ENCODE peak calls at places on chromosomes 4 and X, in five cellular contexts. One of them, this sample, is unnamed.

GRCh38 chr4:22500128-22500611 is 15.7 kb downstream of the ADGRA3 start:
- DNase-seq in pulmonary artery endothelial cell: no peak
- DNase-seq in SK-N-SH: no peak
- DNase-seq in OCI-M1: no peak
- DNase-seq in sciatic nerve: no peak
- DNase-seq in this sample: no peak

GRCh38 chr4:53281438-53281837 is 84.4 kb downstream of the SCFD2 start:
- DNase-seq in pulmonary artery endothelial cell: no peak
- DNase-seq in SK-N-SH: no peak
- DNase-seq in OCI-M1: no peak
- DNase-seq in sciatic nerve: no peak
- DNase-seq in this sample: no peak

GRCh38 chr4:76539979-76540378 is 105.0 kb downstream of the SHROOM3 start:
- DNase-seq in pulmonary artery endothelial cell: no peak
- DNase-seq in SK-N-SH: no peak
- DNase-seq in OCI-M1: no peak
- DNase-seq in sciatic nerve: no peak
- DNase-seq in this sample: no peak

GRCh38 chr4:74499986-74500781 is 55.2 kb downstream of the AREG start:
- DNase-seq in pulmonary artery endothelial cell: no peak
- DNase-seq in SK-N-SH: no peak
- DNase-seq in OCI-M1: no peak
- DNase-seq in sciatic nerve: no peak
- DNase-seq in this sample: no peak

GRCh38 chr4:7423801-7424552 is 10.8 kb downstream of the PSAPL1 start:
- DNase-seq in pulmonary artery endothelial cell: no peak
- DNase-seq in SK-N-SH: peak; percentile 24
- DNase-seq in OCI-M1: no peak
- DNase-seq in sciatic nerve: peak; percentile 34
- DNase-seq in this sample: no peak

GRCh38 chr4:25938251-25939186 is 24.5 kb downstream of the SMIM20 start:
- DNase-seq in pulmonary artery endothelial cell: no peak
- DNase-seq in SK-N-SH: no peak
- DNase-seq in OCI-M1: no peak
- DNase-seq in sciatic nerve: no peak
- DNase-seq in this sample: no peak

GRCh38 chrX:24282381-24283121 is 31.3 kb downstream of the SUPT20HL2 start:
- DNase-seq in pulmonary artery endothelial cell: no peak
- DNase-seq in SK-N-SH: no peak
- DNase-seq in OCI-M1: no peak
- DNase-seq in sciatic nerve: no peak
- DNase-seq in this sample: peak; percentile 40

GRCh38 chr4:56466910-56467283 is 520 bp upstream of the SRP72 start:
- DNase-seq in pulmonary artery endothelial cell: no peak
- DNase-seq in SK-N-SH: peak; percentile 22
- DNase-seq in OCI-M1: peak; percentile 64
- DNase-seq in sciatic nerve: no peak
- DNase-seq in this sample: no peak

GRCh38 chr4:36206586-36206985 is 37.7 kb downstream of the ARAP2 start:
- DNase-seq in pulmonary artery endothelial cell: no peak
- DNase-seq in SK-N-SH: no peak
- DNase-seq in OCI-M1: no peak
- DNase-seq in sciatic nerve: no peak
- DNase-seq in this sample: no peak

GRCh38 chr4:79300280-79300679 is 25.6 kb downstream of the NAA11 start:
- DNase-seq in pulmonary artery endothelial cell: no peak
- DNase-seq in SK-N-SH: no peak
- DNase-seq in OCI-M1: no peak
- DNase-seq in sciatic nerve: no peak
- DNase-seq in this sample: no peak

GRCh38 chrX:6954836-6955235 is 192.7 kb upstream of the STS start:
- DNase-seq in pulmonary artery endothelial cell: no peak
- DNase-seq in SK-N-SH: no peak
- DNase-seq in OCI-M1: no peak
- DNase-seq in sciatic nerve: no peak
- DNase-seq in this sample: no peak

GRCh38 chr4:86972997-86973396 is 38.2 kb downstream of the AFF1 start:
- DNase-seq in pulmonary artery endothelial cell: no peak
- DNase-seq in SK-N-SH: no peak
- DNase-seq in OCI-M1: peak; percentile 80
- DNase-seq in sciatic nerve: no peak
- DNase-seq in this sample: peak; percentile 68

GRCh38 chr4:5638316-5638715 is 70.0 kb downstream of the EVC2 start:
- DNase-seq in pulmonary artery endothelial cell: no peak
- DNase-seq in SK-N-SH: no peak
- DNase-seq in OCI-M1: no peak
- DNase-seq in sciatic nerve: no peak
- DNase-seq in this sample: no peak

GRCh38 chrX:87338510-87338909 is 179.1 kb upstream of the KLHL4 start:
- DNase-seq in pulmonary artery endothelial cell: no peak
- DNase-seq in SK-N-SH: no peak
- DNase-seq in OCI-M1: peak; percentile 69
- DNase-seq in sciatic nerve: no peak
- DNase-seq in this sample: peak; percentile 81

GRCh38 chr4:84631573-84631972 is 48.6 kb downstream of the CDS1 start:
- DNase-seq in pulmonary artery endothelial cell: no peak
- DNase-seq in SK-N-SH: no peak
- DNase-seq in OCI-M1: no peak
- DNase-seq in sciatic nerve: no peak
- DNase-seq in this sample: no peak

GRCh38 chr4:33160126-33160525 is 2440.0 kb downstream of the PCDH7 start:
- DNase-seq in pulmonary artery endothelial cell: no peak
- DNase-seq in SK-N-SH: no peak
- DNase-seq in OCI-M1: peak; percentile 81
- DNase-seq in sciatic nerve: no peak
- DNase-seq in this sample: peak; percentile 0

GRCh38 chr4:165810726-165811125 is 62.3 kb upstream of the TLL1 start:
- DNase-seq in pulmonary artery endothelial cell: no peak
- DNase-seq in SK-N-SH: no peak
- DNase-seq in OCI-M1: no peak
- DNase-seq in sciatic nerve: no peak
- DNase-seq in this sample: no peak

GRCh38 chrX:39855748-39856129 is 242.0 kb downstream of the BCOR start:
- DNase-seq in pulmonary artery endothelial cell: no peak
- DNase-seq in SK-N-SH: no peak
- DNase-seq in OCI-M1: peak; percentile 2
- DNase-seq in sciatic nerve: no peak
- DNase-seq in this sample: peak; percentile 60

GRCh38 chr4:66972087-66972486 is 573.2 kb downstream of the CENPC start:
- DNase-seq in pulmonary artery endothelial cell: no peak
- DNase-seq in SK-N-SH: no peak
- DNase-seq in OCI-M1: peak; percentile 10
- DNase-seq in sciatic nerve: no peak
- DNase-seq in this sample: no peak

GRCh38 chrX:54423161-54423888 is 16.9 kb upstream of the TSR2 start:
- DNase-seq in pulmonary artery endothelial cell: no peak
- DNase-seq in SK-N-SH: no peak
- DNase-seq in OCI-M1: no peak
- DNase-seq in sciatic nerve: no peak
- DNase-seq in this sample: peak; percentile 47

GRCh38 chr4:853416-853781 is 27.5 kb upstream of the CPLX1 start:
- DNase-seq in pulmonary artery endothelial cell: no peak
- DNase-seq in SK-N-SH: peak; percentile 30
- DNase-seq in OCI-M1: no peak
- DNase-seq in sciatic nerve: no peak
- DNase-seq in this sample: no peak

GRCh38 chrX:10233696-10234095 is 76.9 kb downstream of the CLCN4 start:
- DNase-seq in pulmonary artery endothelial cell: no peak
- DNase-seq in SK-N-SH: no peak
- DNase-seq in OCI-M1: no peak
- DNase-seq in sciatic nerve: no peak
- DNase-seq in this sample: no peak

GRCh38 chr4:53777244-53777984 is 186.1 kb upstream of the LNX1 start:
- DNase-seq in pulmonary artery endothelial cell: no peak
- DNase-seq in SK-N-SH: no peak
- DNase-seq in OCI-M1: peak; percentile 8
- DNase-seq in sciatic nerve: no peak
- DNase-seq in this sample: no peak

GRCh38 chr4:182593864-182594263 is 323.3 kb downstream of the DCTD start:
- DNase-seq in pulmonary artery endothelial cell: peak; percentile 91
- DNase-seq in SK-N-SH: no peak
- DNase-seq in OCI-M1: no peak
- DNase-seq in sciatic nerve: no peak
- DNase-seq in this sample: no peak

GRCh38 chr4:31467781-31468180 is 747.6 kb downstream of the PCDH7 start:
- DNase-seq in pulmonary artery endothelial cell: no peak
- DNase-seq in SK-N-SH: no peak
- DNase-seq in OCI-M1: no peak
- DNase-seq in sciatic nerve: no peak
- DNase-seq in this sample: no peak

GRCh38 chr4:74230902-74231499 is 73.1 kb downstream of the MTHFD2L start:
- DNase-seq in pulmonary artery endothelial cell: no peak
- DNase-seq in SK-N-SH: no peak
- DNase-seq in OCI-M1: peak; percentile 86
- DNase-seq in sciatic nerve: no peak
- DNase-seq in this sample: peak; percentile 71

GRCh38 chr4:66564901-66565648 is 894.8 kb upstream of the EPHA5 start:
- DNase-seq in pulmonary artery endothelial cell: no peak
- DNase-seq in SK-N-SH: no peak
- DNase-seq in OCI-M1: no peak
- DNase-seq in sciatic nerve: no peak
- DNase-seq in this sample: no peak

This sample was measured in KBM-7.